ENCODE peak calls at places on chromosomes 5 and 9, in seven cellular contexts. One of them, this sample, is unnamed.

GRCh38 chr9:134768332-134769083 is 112.1 kb upstream of the FCN2 start:
- DNase-seq in fibroblast of lung: no peak
- DNase-seq in aorta: peak
- DNase-seq in transverse colon: no peak
- DNase-seq in IMR-90: no peak
- DNase-seq in HCT116: no peak
- DNase-seq in left ventricle myocardium inferior: peak
- DNase-seq in this sample: no peak

GRCh38 chr9:121562261-121562780 is 62.7 kb upstream of the GGTA1 start:
- DNase-seq in left ventricle myocardium inferior: no peak
- DNase-seq in transverse colon: no peak
- DNase-seq in fibroblast of lung: no peak
- DNase-seq in IMR-90: no peak
- DNase-seq in aorta: no peak
- DNase-seq in HCT116: no peak
- DNase-seq in this sample: no peak

GRCh38 chr9:87039809-87040392 is 92.6 kb upstream of the GAS1 start:
- DNase-seq in HCT116: no peak
- DNase-seq in aorta: no peak
- DNase-seq in left ventricle myocardium inferior: no peak
- DNase-seq in transverse colon: no peak
- DNase-seq in fibroblast of lung: peak
- DNase-seq in IMR-90: peak
- DNase-seq in this sample: no peak

GRCh38 chr5:66710557-66710956 is 114.4 kb downstream of the MAST4 start:
- DNase-seq in fibroblast of lung: peak
- DNase-seq in aorta: no peak
- DNase-seq in left ventricle myocardium inferior: no peak
- DNase-seq in IMR-90: peak
- DNase-seq in HCT116: no peak
- DNase-seq in transverse colon: no peak
- DNase-seq in this sample: no peak

GRCh38 chr5:93579561-93580386 is 1.2 kb downstream of the NR2F1-AS1 start:
- DNase-seq in IMR-90: peak
- DNase-seq in left ventricle myocardium inferior: no peak
- DNase-seq in fibroblast of lung: peak
- DNase-seq in transverse colon: no peak
- DNase-seq in HCT116: no peak
- DNase-seq in aorta: peak
- DNase-seq in this sample: no peak

GRCh38 chr9:95182854-95183563 is 134.5 kb downstream of the FANCC start:
- DNase-seq in fibroblast of lung: no peak
- DNase-seq in left ventricle myocardium inferior: no peak
- DNase-seq in IMR-90: no peak
- DNase-seq in transverse colon: no peak
- DNase-seq in aorta: no peak
- DNase-seq in HCT116: no peak
- DNase-seq in this sample: no peak

GRCh38 chr9:61668846-61669245 is 479.0 kb downstream of the SPATA31A7 start:
- DNase-seq in left ventricle myocardium inferior: no peak
- DNase-seq in HCT116: no peak
- DNase-seq in aorta: peak
- DNase-seq in IMR-90: no peak
- DNase-seq in fibroblast of lung: no peak
- DNase-seq in transverse colon: no peak
- DNase-seq in this sample: no peak

GRCh38 chr5:172556262-172556661 is 84.8 kb upstream of the NEURL1B start:
- DNase-seq in left ventricle myocardium inferior: peak
- DNase-seq in HCT116: no peak
- DNase-seq in aorta: peak
- DNase-seq in IMR-90: peak
- DNase-seq in fibroblast of lung: no peak
- DNase-seq in transverse colon: no peak
- DNase-seq in this sample: no peak

GRCh38 chr5:42217791-42218190 is 205.4 kb upstream of the GHR start:
- DNase-seq in transverse colon: no peak
- DNase-seq in HCT116: no peak
- DNase-seq in IMR-90: no peak
- DNase-seq in aorta: no peak
- DNase-seq in left ventricle myocardium inferior: no peak
- DNase-seq in fibroblast of lung: no peak
- DNase-seq in this sample: no peak

GRCh38 chr9:69325409-69326212 is 596 bp downstream of the ENTREP1 start:
- DNase-seq in aorta: peak
- DNase-seq in transverse colon: peak
- DNase-seq in IMR-90: no peak
- DNase-seq in fibroblast of lung: no peak
- DNase-seq in HCT116: no peak
- DNase-seq in left ventricle myocardium inferior: peak
- DNase-seq in this sample: no peak

GRCh38 chr9:14747116-14747515 is 24.6 kb upstream of the CER1 start:
- DNase-seq in left ventricle myocardium inferior: no peak
- DNase-seq in IMR-90: no peak
- DNase-seq in fibroblast of lung: no peak
- DNase-seq in transverse colon: no peak
- DNase-seq in aorta: no peak
- DNase-seq in HCT116: no peak
- DNase-seq in this sample: no peak

GRCh38 chr5:74762599-74762998 is 4.3 kb downstream of the GFM2 start:
- DNase-seq in transverse colon: no peak
- DNase-seq in aorta: no peak
- DNase-seq in HCT116: peak
- DNase-seq in IMR-90: peak
- DNase-seq in fibroblast of lung: peak
- DNase-seq in left ventricle myocardium inferior: no peak
- DNase-seq in this sample: no peak

GRCh38 chr9:136648746-136649145 is 14.0 kb upstream of the EGFL7 start:
- DNase-seq in transverse colon: no peak
- DNase-seq in aorta: no peak
- DNase-seq in left ventricle myocardium inferior: peak
- DNase-seq in HCT116: no peak
- DNase-seq in fibroblast of lung: no peak
- DNase-seq in IMR-90: no peak
- DNase-seq in this sample: no peak

GRCh38 chr5:150515446-150515845 is 7.5 kb downstream of the NDST1 start:
- DNase-seq in left ventricle myocardium inferior: no peak
- DNase-seq in fibroblast of lung: peak
- DNase-seq in IMR-90: peak
- DNase-seq in aorta: no peak
- DNase-seq in transverse colon: no peak
- DNase-seq in HCT116: no peak
- DNase-seq in this sample: no peak

GRCh38 chr5:42022383-42022782 is 97.3 kb downstream of the FBXO4 start:
- DNase-seq in HCT116: no peak
- DNase-seq in transverse colon: no peak
- DNase-seq in left ventricle myocardium inferior: no peak
- DNase-seq in fibroblast of lung: no peak
- DNase-seq in aorta: no peak
- DNase-seq in IMR-90: no peak
- DNase-seq in this sample: no peak

DNA sequence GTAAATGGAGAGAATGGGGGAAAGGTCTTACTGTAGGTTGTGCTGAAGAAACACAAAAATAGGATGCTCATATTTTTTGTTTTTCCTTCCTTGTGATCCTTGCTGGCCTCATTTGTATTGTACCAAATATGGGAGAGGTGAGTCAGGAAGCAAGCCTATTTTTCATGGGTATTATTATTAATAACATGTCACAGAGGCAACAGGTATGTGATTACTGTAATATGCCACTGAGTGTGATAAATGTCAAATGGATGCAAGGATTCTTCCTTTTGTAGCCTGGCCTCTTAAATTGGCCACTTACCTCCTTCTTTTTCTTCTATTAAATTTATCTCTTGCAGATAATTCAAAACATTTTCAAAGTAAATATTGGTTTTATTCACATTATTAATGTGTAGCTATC is 10.2 kb downstream of the LECT2 start:
- DNase-seq in IMR-90: no peak
- DNase-seq in aorta: no peak
- DNase-seq in transverse colon: no peak
- DNase-seq in left ventricle myocardium inferior: no peak
- DNase-seq in fibroblast of lung: no peak
- DNase-seq in HCT116: no peak
- DNase-seq in this sample: no peak
- H3K27ac ChIP-seq in IMR-90: no peak
- H3K27ac ChIP-seq in aorta: no peak
- H3K27ac ChIP-seq in transverse colon: no peak
- H3K27ac ChIP-seq in left ventricle myocardium inferior: no peak
- H3K27ac ChIP-seq in fibroblast of lung: no peak
- H3K27ac ChIP-seq in HCT116: no peak
- H3K27ac ChIP-seq in this sample: no peak

DNA sequence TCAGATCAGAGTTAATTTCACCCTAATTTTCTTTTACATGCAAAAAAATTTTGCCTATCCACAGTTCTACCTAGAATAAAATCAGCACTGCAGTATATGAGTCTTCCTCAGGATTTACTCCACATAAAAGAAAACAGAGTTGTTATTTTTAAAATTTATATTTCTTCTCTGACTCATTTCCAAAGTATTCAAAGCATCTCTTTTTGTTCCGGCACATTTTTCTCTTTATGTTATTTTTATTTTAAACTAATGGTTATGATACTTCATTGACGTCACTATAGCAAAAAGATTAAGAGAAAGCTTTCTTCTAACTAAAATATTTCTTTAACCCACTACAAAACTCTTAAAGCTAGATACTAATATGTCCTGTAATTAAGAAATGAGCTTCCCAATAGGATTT is 590.4 kb downstream of the PRELID2 start:
- DNase-seq in HCT116: no peak
- DNase-seq in aorta: no peak
- DNase-seq in transverse colon: no peak
- DNase-seq in IMR-90: peak
- DNase-seq in fibroblast of lung: peak
- DNase-seq in left ventricle myocardium inferior: no peak
- DNase-seq in this sample: no peak
- H3K27ac ChIP-seq in HCT116: no peak
- H3K27ac ChIP-seq in aorta: no peak
- H3K27ac ChIP-seq in transverse colon: no peak
- H3K27ac ChIP-seq in IMR-90: no peak
- H3K27ac ChIP-seq in fibroblast of lung: peak
- H3K27ac ChIP-seq in left ventricle myocardium inferior: no peak
- H3K27ac ChIP-seq in this sample: no peak

GRCh38 chr5:177433658-177434217 is 7.3 kb downstream of the GRK6 start:
- DNase-seq in fibroblast of lung: no peak
- DNase-seq in transverse colon: no peak
- DNase-seq in HCT116: no peak
- DNase-seq in IMR-90: no peak
- DNase-seq in aorta: no peak
- DNase-seq in left ventricle myocardium inferior: no peak
- DNase-seq in this sample: no peak

GRCh38 chr5:177432905-177433657 is 6.6 kb downstream of the GRK6 start:
- DNase-seq in transverse colon: no peak
- DNase-seq in aorta: peak
- DNase-seq in left ventricle myocardium inferior: no peak
- DNase-seq in fibroblast of lung: no peak
- DNase-seq in HCT116: no peak
- DNase-seq in IMR-90: no peak
- DNase-seq in this sample: no peak

GRCh38 chr5:177435847-177436536 is 9.5 kb downstream of the GRK6 start:
- DNase-seq in left ventricle myocardium inferior: no peak
- DNase-seq in fibroblast of lung: no peak
- DNase-seq in HCT116: no peak
- DNase-seq in transverse colon: no peak
- DNase-seq in IMR-90: no peak
- DNase-seq in aorta: peak
- DNase-seq in this sample: no peak

GRCh38 chr5:177434437-177434836 is 8.0 kb downstream of the GRK6 start:
- DNase-seq in IMR-90: no peak
- DNase-seq in aorta: no peak
- DNase-seq in fibroblast of lung: no peak
- DNase-seq in left ventricle myocardium inferior: no peak
- DNase-seq in HCT116: no peak
- DNase-seq in transverse colon: no peak
- DNase-seq in this sample: no peak

DNA sequence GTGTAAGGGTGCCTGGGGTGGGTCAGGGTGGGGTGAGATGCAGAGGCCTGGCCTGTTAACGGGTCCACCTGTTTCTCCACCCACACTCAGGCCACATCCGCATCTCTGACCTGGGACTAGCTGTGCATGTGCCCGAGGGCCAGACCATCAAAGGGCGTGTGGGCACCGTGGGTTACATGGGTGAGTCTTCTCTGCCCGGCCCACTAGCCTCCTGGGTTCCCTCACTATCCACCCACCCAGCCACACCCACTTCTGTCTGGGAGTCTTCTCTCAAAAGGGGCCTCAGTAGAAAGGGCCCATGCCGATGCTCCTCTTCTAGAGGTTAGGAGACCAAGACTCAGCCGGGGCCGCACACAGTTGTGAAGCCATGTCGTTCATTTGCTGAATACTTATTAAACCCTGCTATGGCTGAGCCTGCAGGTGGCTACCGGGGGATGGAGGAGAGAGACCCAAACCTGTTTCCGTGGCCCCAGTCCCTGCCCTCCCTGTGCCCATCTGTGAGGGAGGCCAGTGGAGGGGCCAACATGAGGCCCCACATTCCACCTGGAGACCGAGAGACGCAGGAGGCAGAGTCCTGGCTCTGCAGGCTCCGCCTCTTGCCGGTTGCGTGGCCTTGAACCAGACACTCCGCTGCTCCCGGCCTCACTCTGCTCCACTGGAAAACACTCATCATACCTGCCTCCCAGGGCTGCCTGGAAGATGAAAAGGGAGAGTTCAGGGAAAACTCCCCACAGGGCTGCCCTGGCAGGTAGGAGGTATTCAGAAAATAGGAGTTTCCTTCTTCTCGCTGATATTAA is 8.7 kb downstream of the GRK6 start:
- DNase-seq in transverse colon: no peak
- DNase-seq in aorta: no peak
- DNase-seq in IMR-90: no peak
- DNase-seq in HCT116: no peak
- DNase-seq in left ventricle myocardium inferior: no peak
- DNase-seq in fibroblast of lung: no peak
- DNase-seq in this sample: no peak
- H3K27ac ChIP-seq in transverse colon: no peak
- H3K27ac ChIP-seq in aorta: no peak
- H3K27ac ChIP-seq in IMR-90: no peak
- H3K27ac ChIP-seq in HCT116: no peak
- H3K27ac ChIP-seq in left ventricle myocardium inferior: no peak
- H3K27ac ChIP-seq in fibroblast of lung: no peak
- H3K27ac ChIP-seq in this sample: no peak

GRCh38 chr9:16705121-16705604 is 165.3 kb downstream of the BNC2 start:
- DNase-seq in fibroblast of lung: peak
- DNase-seq in HCT116: no peak
- DNase-seq in transverse colon: peak
- DNase-seq in IMR-90: peak
- DNase-seq in left ventricle myocardium inferior: peak
- DNase-seq in aorta: peak
- DNase-seq in this sample: no peak

GRCh38 chr9:16704096-16704488 is 166.4 kb downstream of the BNC2 start:
- DNase-seq in HCT116: no peak
- DNase-seq in fibroblast of lung: no peak
- DNase-seq in aorta: no peak
- DNase-seq in transverse colon: no peak
- DNase-seq in left ventricle myocardium inferior: no peak
- DNase-seq in IMR-90: no peak
- DNase-seq in this sample: no peak

GRCh38 chr9:16708638-16709435 is 161.6 kb downstream of the BNC2 start:
- DNase-seq in IMR-90: peak
- DNase-seq in left ventricle myocardium inferior: no peak
- DNase-seq in aorta: no peak
- DNase-seq in HCT116: no peak
- DNase-seq in transverse colon: no peak
- DNase-seq in fibroblast of lung: peak
- DNase-seq in this sample: no peak

GRCh38 chr9:16701347-16701746 is 169.1 kb downstream of the BNC2 start:
- DNase-seq in left ventricle myocardium inferior: no peak
- DNase-seq in aorta: no peak
- DNase-seq in HCT116: no peak
- DNase-seq in fibroblast of lung: no peak
- DNase-seq in IMR-90: no peak
- DNase-seq in transverse colon: no peak
- DNase-seq in this sample: no peak

GRCh38 chr9:16704489-16705111 is 165.9 kb downstream of the BNC2 start:
- DNase-seq in HCT116: no peak
- DNase-seq in transverse colon: peak
- DNase-seq in aorta: peak
- DNase-seq in left ventricle myocardium inferior: peak
- DNase-seq in IMR-90: peak
- DNase-seq in fibroblast of lung: peak
- DNase-seq in this sample: no peak
- H3K27ac ChIP-seq in HCT116: no peak
- H3K27ac ChIP-seq in transverse colon: peak
- H3K27ac ChIP-seq in aorta: peak
- H3K27ac ChIP-seq in left ventricle myocardium inferior: peak
- H3K27ac ChIP-seq in IMR-90: peak
- H3K27ac ChIP-seq in fibroblast of lung: peak
- H3K27ac ChIP-seq in this sample: no peak

This sample was measured in caudate nucleus.